ENCODE peak calls at places on chromosomes 2 and 18, in six cellular contexts. Q is HFF-Myc, A is GM06990, U is AG09309, H is nephron progenitor cell, Z is transverse colon. W is an unnamed sample.

GRCh38 chr2:126889501-126890135 is 9.1 kb upstream of the TEX51 start:
- DNase-seq in Q (no peak), A (no peak), U (no peak), H (no peak), Z (no peak), W (no peak)

GRCh38 chr2:193627918-193628254 is 1433.2 kb upstream of the TMEFF2 start:
- DNase-seq in Q (no peak), A (no peak), U (no peak), H (no peak), Z (no peak), W (no peak)

GRCh38 chr2:188078544-188078943 is 213.1 kb upstream of the GULP1 start:
- DNase-seq in Q (no peak), A (peak), U (no peak), H (no peak), Z (no peak), W (no peak)

GRCh38 chr18:22280453-22280750 is 111.0 kb downstream of the GATA6 start:
- DNase-seq in Q (no peak), A (no peak), U (peak), H (no peak), Z (no peak), W (no peak)

GRCh38 chr2:2328847-2329246 is 2.2 kb downstream of the MYT1L start:
- DNase-seq in Q (no peak), A (no peak), U (no peak), H (peak), Z (no peak), W (no peak)

GRCh38 chr2:166112193-166112605 is 15.6 kb downstream of the SCN1A start:
- DNase-seq in Q (no peak), A (no peak), U (no peak), H (no peak), Z (no peak), W (no peak)

GRCh38 chr2:240624950-240625621 is at the start of gene GPR35:
- DNase-seq in Q (no peak), A (peak), U (peak), H (no peak), Z (peak), W (no peak)

GRCh38 chr2:69667805-69668382 is 24.4 kb upstream of the AAK1 start:
- DNase-seq in Q (no peak), A (no peak), U (peak), H (no peak), Z (no peak), W (no peak)

GRCh38 chr2:112141623-112142001 is 3.4 kb downstream of the FBLN7 start:
- DNase-seq in Q (no peak), A (no peak), U (no peak), H (no peak), Z (no peak), W (no peak)

GRCh38 chr2:34353498-34354113 is 754.5 kb upstream of the FAM98A start:
- DNase-seq in Q (no peak), A (no peak), U (no peak), H (no peak), Z (no peak), W (no peak)

GRCh38 chr18:8601277-8602032 is 7.8 kb upstream of the RAB12 start:
- DNase-seq in Q (no peak), A (peak), U (no peak), H (no peak), Z (no peak), W (no peak)

GRCh38 chr2:212135739-212136138 is 402.9 kb downstream of the ERBB4 start:
- DNase-seq in Q (peak), A (no peak), U (peak), H (no peak), Z (no peak), W (no peak)

GRCh38 chr2:84278386-84278785 is 180.7 kb downstream of the SUCLG1 start:
- DNase-seq in Q (no peak), A (no peak), U (no peak), H (no peak), Z (no peak), W (no peak)

GRCh38 chr2:26623541-26624497 is 17.3 kb downstream of the CIB4 start:
- DNase-seq in Q (no peak), A (no peak), U (no peak), H (no peak), Z (no peak), W (no peak)

GRCh38 chr2:221676566-221677172 is 104.6 kb upstream of the EPHA4 start:
- DNase-seq in Q (no peak), A (no peak), U (no peak), H (no peak), Z (no peak), W (no peak)

GRCh38 chr2:71154279-71154678 is 23.8 kb downstream of the MPHOSPH10 start:
- DNase-seq in Q (no peak), A (no peak), U (no peak), H (no peak), Z (no peak), W (no peak)

GRCh38 chr2:232927041-232927792 is 57.2 kb downstream of the SNORC start:
- DNase-seq in Q (no peak), A (no peak), U (no peak), H (peak), Z (no peak), W (peak)

GRCh38 chr2:26619096-26619495 is 22.1 kb downstream of the CIB4 start:
- DNase-seq in Q (no peak), A (no peak), U (no peak), H (no peak), Z (no peak), W (no peak)

GRCh38 chr2:238290079-238290478 is 1.7 kb upstream of the PER2 start:
- DNase-seq in Q (no peak), A (no peak), U (no peak), H (peak), Z (peak), W (peak)

GRCh38 chr2:95012881-95013550 is 12.5 kb upstream of the MAL start:
- DNase-seq in Q (no peak), A (peak), U (no peak), H (no peak), Z (no peak), W (no peak)

GRCh38 chr2:60309326-60309725 is 244.1 kb downstream of the BCL11A start:
- DNase-seq in Q (no peak), A (no peak), U (no peak), H (no peak), Z (no peak), W (no peak)

GRCh38 chr2:233287871-233288270 is 19.7 kb upstream of the SAG start:
- DNase-seq in Q (no peak), A (no peak), U (no peak), H (no peak), Z (no peak), W (no peak)

GRCh38 chr2:20108655-20109396 is 57.4 kb upstream of the LAPTM4A start:
- DNase-seq in Q (no peak), A (no peak), U (no peak), H (no peak), Z (peak), W (peak)

GRCh38 chr2:235191933-235192332 is 240.1 kb downstream of the SH3BP4 start:
- DNase-seq in Q (no peak), A (no peak), U (no peak), H (no peak), Z (no peak), W (no peak)

GRCh38 chr2:183059561-183059960 is 19.0 kb upstream of the DUSP19 start:
- DNase-seq in Q (no peak), A (no peak), U (no peak), H (no peak), Z (no peak), W (no peak)

GRCh38 chr2:102736174-102736606 is 25.6 kb upstream of the TMEM182 start:
- DNase-seq in Q (no peak), A (no peak), U (no peak), H (peak), Z (peak), W (peak)

GRCh38 chr2:2542966-2543555 is 212.0 kb upstream of the MYT1L start:
- DNase-seq in Q (no peak), A (no peak), U (no peak), H (peak), Z (no peak), W (no peak)

GRCh38 chr2:36455788-36456187 is 100.2 kb downstream of the CRIM1 start:
- DNase-seq in Q (no peak), A (no peak), U (no peak), H (no peak), Z (no peak), W (no peak)

GRCh38 chr2:163314712-163315111 is 421.1 kb downstream of the FIGN start:
- DNase-seq in Q (no peak), A (no peak), U (no peak), H (no peak), Z (no peak), W (no peak)

GRCh38 chr2:207770602-207771404 is 1.1 kb upstream of the FZD5 start:
- DNase-seq in Q (no peak), A (peak), U (no peak), H (peak), Z (peak), W (no peak)

GRCh38 chr2:160042054-160042453 is 20.4 kb downstream of the PLA2R1 start:
- DNase-seq in Q (no peak), A (no peak), U (no peak), H (no peak), Z (no peak), W (no peak)

GRCh38 chr2:4937550-4937949 is 754.6 kb upstream of the SOX11 start:
- DNase-seq in Q (no peak), A (no peak), U (no peak), H (peak), Z (no peak), W (no peak)

GRCh38 chr2:8537572-8538155 is 144.2 kb upstream of the ID2 start:
- DNase-seq in Q (no peak), A (no peak), U (no peak), H (no peak), Z (no peak), W (no peak)

GRCh38 chr2:69185807-69186206 is 172.8 kb downstream of the ANTXR1 start:
- DNase-seq in Q (no peak), A (no peak), U (peak), H (no peak), Z (no peak), W (no peak)

GRCh38 chr2:174334278-174334715 is 457 bp upstream of the SP9 start:
- DNase-seq in Q (no peak), A (peak), U (peak), H (no peak), Z (no peak), W (no peak)

GRCh38 chr2:174332607-174333001 is 2.1 kb upstream of the SP9 start:
- DNase-seq in Q (no peak), A (peak), U (no peak), H (peak), Z (no peak), W (no peak)

GRCh38 chr2:174333502-174334277 is 1.1 kb upstream of the SP9 start:
- DNase-seq in Q (no peak), A (peak), U (no peak), H (peak), Z (no peak), W (no peak)

GRCh38 chr2:174331731-174332606 is 2.8 kb upstream of the SP9 start:
- DNase-seq in Q (no peak), A (peak), U (no peak), H (peak), Z (no peak), W (no peak)

GRCh38 chr2:174333017-174333501 is 1.7 kb upstream of the SP9 start:
- DNase-seq in Q (no peak), A (no peak), U (no peak), H (no peak), Z (no peak), W (no peak)
- TF ChIP-seq CTCF in Q (no peak), A (no peak), U (no peak), H (no peak), Z (no peak), W (no peak)

GRCh38 chr2:138713069-138713496 is 67.1 kb downstream of the NXPH2 start:
- DNase-seq in Q (no peak), A (no peak), U (no peak), H (no peak), Z (no peak), W (no peak)

GRCh38 chr2:138712212-138712979 is 67.8 kb downstream of the NXPH2 start:
- DNase-seq in Q (no peak), A (peak), U (no peak), H (no peak), Z (no peak), W (no peak)

GRCh38 chr2:138718405-138718804 is 61.8 kb downstream of the NXPH2 start:
- DNase-seq in Q (no peak), A (no peak), U (no peak), H (no peak), Z (no peak), W (no peak)

GRCh38 chr2:138713509-138713908 is 66.7 kb downstream of the NXPH2 start:
- DNase-seq in Q (no peak), A (no peak), U (no peak), H (no peak), Z (no peak), W (no peak)

GRCh38 chr2:138716183-138716582 is 64.0 kb downstream of the NXPH2 start:
- DNase-seq in Q (no peak), A (no peak), U (no peak), H (no peak), Z (no peak), W (no peak)
- TF ChIP-seq CTCF in Q (peak), A (peak), U (no peak), H (no peak), Z (no peak), W (no peak)

GRCh38 chr2:15591692-15592463 is at the start of gene DDX1:
- DNase-seq in Q (peak), A (peak), U (peak), H (peak), Z (peak), W (peak)
- TF ChIP-seq CTCF in Q (no peak), A (no peak), U (no peak), H (no peak), Z (no peak), W (no peak)

DNA sequence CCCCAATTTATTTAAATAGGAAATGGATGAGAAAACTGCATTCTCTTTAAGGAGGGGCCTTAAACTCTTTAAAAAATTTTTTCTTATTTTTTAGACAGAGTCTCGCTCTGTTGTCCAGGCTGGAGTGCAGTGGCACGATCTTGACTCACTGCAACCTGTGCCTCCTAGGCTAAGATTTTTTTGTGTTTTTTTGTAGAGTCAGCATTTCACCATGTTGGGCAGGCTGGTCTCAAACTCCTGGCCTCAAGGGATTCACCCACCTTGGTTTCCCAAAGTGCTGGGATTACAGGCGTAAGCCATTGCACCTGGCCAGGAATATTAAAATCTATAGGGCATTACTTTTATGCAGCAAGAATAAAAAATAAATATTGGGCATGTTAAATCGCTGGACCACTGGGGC is 56.0 kb downstream of the GALR1 start:
- DNase-seq in Q (no peak), A (no peak), U (no peak), H (no peak), Z (no peak), W (no peak)
- TF ChIP-seq CTCF in Q (no peak), A (no peak), U (no peak), H (no peak), Z (no peak), W (no peak)